ENCODE peak calls at places on chromosomes 6 and 20, in seven cellular contexts. Z is sigmoid colon, W is transverse colon, S is upper lobe of left lung, H is GM12878, D is esophagus muscularis mucosa, F is suprapubic skin. G is an unnamed sample.

GRCh38 chr6:38990475-38990874 is 58.1 kb upstream of the GLP1R start:
- DNase-seq in D (no peak), W (no peak), H (no peak), S (no peak), F (no peak), Z (no peak), G (no peak)

GRCh38 chr6:29924731-29925130 is 17.6 kb upstream of the HLA-A start:
- DNase-seq in S (no peak), F (no peak), D (no peak), W (no peak), H (no peak), Z (no peak), G (no peak)

GRCh38 chr6:125888989-125889656 is 67.4 kb upstream of the HINT3 start:
- DNase-seq in S (no peak), H (no peak), W (no peak), Z (no peak), F (no peak), D (no peak), G (no peak)

GRCh38 chr6:157632821-157633220 is 190.2 kb upstream of the SNX9 start:
- DNase-seq in W (no peak), D (no peak), H (no peak), F (no peak), S (no peak), Z (peak; percentile 15), G (no peak)

GRCh38 chr6:36545767-36546663 is 1.3 kb downstream of the STK38 start:
- DNase-seq in F (no peak), D (no peak), H (no peak), W (peak; percentile 25), Z (no peak), S (no peak), G (no peak)

GRCh38 chr20:31608256-31608980 is 3.3 kb downstream of the ID1 start:
- DNase-seq in H (no peak), Z (peak; percentile 87), S (peak; percentile 92), W (peak; percentile 92), D (no peak), F (peak; percentile 86), G (peak; percentile 92)

GRCh38 chr6:33298773-33299236 is at the start of gene RGL2:
- DNase-seq in H (no peak), Z (peak; percentile 94), D (peak; percentile 96), W (peak; percentile 86), F (peak; percentile 94), S (peak; percentile 89), G (peak; percentile 83)

GRCh38 chr6:142013286-142013685 is 119.4 kb upstream of the GJE1 start:
- DNase-seq in W (no peak), Z (no peak), S (no peak), D (no peak), F (no peak), H (no peak), G (no peak)

GRCh38 chr20:31538327-31538726 is 24.1 kb downstream of the HM13 start:
- DNase-seq in S (no peak), W (no peak), H (no peak), Z (no peak), F (no peak), D (no peak), G (no peak)

GRCh38 chr20:62365814-62366369 is 1.2 kb downstream of the LAMA5 start:
- DNase-seq in F (no peak), H (no peak), D (no peak), S (peak; percentile 81), W (peak; percentile 28), Z (peak; percentile 80), G (no peak)

GRCh38 chr6:106613590-106613989 is 15.7 kb downstream of the RTN4IP1 start:
- DNase-seq in D (no peak), H (no peak), S (no peak), W (no peak), Z (no peak), F (no peak), G (no peak)

GRCh38 chr6:112429226-112429625 is 82.1 kb downstream of the RFPL4B start:
- DNase-seq in S (no peak), D (no peak), W (no peak), Z (no peak), H (no peak), F (no peak), G (no peak)

GRCh38 chr6:75751443-75751842 is 2.4 kb downstream of the MYO6 start:
- DNase-seq in D (no peak), S (no peak), Z (no peak), F (no peak), H (no peak), W (no peak), G (no peak)

GRCh38 chr20:61290721-61291120 is 38.7 kb downstream of the CDH4 start:
- DNase-seq in S (no peak), W (no peak), F (no peak), H (no peak), D (no peak), Z (no peak), G (no peak)

GRCh38 chr6:104625536-104625935 is 234.2 kb downstream of the HACE1 start:
- DNase-seq in D (no peak), Z (no peak), W (no peak), F (no peak), S (no peak), H (no peak), G (no peak)

GRCh38 chr6:104182811-104183210 is 676.9 kb downstream of the HACE1 start:
- DNase-seq in D (no peak), F (no peak), H (no peak), S (no peak), Z (no peak), W (no peak), G (no peak)

DNA sequence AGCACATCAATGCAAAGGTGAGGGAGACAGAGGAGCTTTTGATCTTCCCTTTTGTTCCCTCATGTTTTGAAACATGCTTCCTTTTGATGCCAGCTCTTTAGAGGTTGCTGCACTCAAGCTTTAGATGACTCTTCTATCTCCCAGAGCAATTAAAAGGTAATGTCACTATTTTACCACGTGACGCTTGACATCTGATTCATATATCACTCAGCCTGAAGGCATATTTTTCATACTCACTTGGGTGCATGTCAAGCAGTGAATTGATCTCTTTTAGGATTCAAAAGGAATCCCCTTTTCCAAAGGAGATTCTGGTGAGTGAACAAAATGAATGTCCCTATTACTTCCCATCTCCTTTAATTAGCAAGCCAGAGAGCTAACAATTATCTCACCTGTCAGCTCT is 1026.6 kb downstream of the KIF16B start:
- DNase-seq in S (no peak), F (no peak), H (no peak), Z (no peak), W (no peak), D (no peak), G (no peak)
- TF ChIP-seq POLR2AphosphoS5 in S (no peak), F (no peak), H (no peak), Z (no peak), W (no peak), D (no peak), G (no peak)

DNA sequence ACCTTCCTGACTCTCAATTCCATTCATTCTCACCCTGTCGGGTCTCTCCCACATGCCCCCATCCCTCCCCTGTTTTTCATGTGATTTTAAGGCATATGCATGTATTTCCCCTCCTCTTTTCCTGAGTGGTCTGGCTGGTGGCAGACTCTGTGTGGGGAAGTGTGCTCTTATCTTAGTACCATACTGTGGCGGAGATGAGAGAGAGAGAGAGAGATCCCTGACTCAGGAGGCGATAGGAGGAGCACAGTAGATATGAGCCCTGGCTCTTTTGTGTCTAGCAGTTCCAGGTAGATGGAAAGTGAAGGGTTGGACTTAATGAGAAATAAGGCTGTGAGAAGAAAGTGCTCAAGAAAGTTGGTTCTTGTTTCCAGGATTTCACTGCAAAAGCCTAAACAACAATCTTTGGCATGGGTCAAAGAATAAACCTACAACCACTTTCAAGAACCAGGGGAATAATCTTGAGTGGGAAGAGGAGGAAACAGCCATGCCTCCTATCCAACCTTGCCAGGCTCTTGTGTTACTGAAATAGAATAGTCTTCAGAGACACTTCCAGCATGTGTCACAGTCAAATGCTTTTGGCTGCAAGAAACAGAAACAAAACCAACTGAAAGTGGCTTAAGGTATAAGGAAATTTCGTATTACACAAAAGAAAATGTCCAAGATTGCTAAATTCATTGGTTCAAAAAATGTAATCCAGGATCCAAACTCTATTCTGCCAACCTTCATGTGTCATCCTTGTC is 123.8 kb upstream of the MYLIP start:
- DNase-seq in D (peak; percentile 37), F (no peak), S (no peak), H (no peak), W (no peak), Z (no peak), G (no peak)
- TF ChIP-seq EP300 in D (no peak), F (no peak), S (no peak), H (no peak), W (no peak), Z (no peak), G (no peak)

DNA sequence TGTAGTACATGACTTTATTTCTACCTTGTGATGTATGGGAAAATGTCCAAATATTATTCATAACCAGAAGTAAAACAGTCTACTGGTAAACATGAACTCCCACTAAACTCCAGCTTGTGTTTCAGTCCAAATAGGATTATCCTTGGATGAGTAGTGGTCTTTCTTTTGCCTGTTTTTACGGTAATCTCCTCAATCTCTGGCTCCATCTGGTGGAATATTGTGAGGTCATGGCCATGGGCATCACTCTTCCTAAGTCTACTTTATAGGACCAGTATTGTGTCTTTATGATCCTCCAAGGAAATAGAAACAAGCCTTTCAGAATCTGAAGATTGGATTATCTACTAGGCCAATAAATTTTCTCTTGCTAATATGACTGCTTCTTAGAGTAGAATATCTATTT is 505.0 kb downstream of the BMP2 start:
- DNase-seq in W (no peak), Z (no peak), F (no peak), S (no peak), H (no peak), D (no peak), G (no peak)
- TF ChIP-seq CTCF in W (no peak), Z (no peak), F (no peak), S (no peak), H (no peak), D (no peak), G (no peak)

DNA sequence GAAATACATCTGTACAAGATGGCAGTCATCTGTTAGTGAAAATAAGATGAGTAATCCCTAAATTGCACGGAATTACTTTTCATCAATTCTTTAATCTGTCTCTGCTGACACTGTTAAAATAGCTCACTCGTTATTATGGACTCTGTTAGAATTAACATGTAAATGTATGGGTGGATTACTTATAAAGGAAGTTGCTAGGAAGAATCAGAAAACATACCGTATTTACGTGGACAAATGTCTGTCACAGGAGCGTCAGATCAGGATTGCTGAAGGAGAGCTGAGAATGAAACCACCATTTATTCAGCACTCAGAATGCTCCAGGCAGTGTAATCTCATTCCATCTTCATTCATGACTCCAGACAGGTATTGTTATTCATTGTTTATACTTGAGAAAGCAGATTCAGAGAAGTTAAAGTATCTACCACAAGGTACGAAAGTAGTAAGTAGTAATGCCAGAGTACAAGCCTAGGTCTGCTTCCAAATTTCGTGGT is 1.3 kb upstream of the LCA5 start:
- DNase-seq in S (no peak), Z (no peak), F (no peak), D (no peak), W (no peak), H (no peak), G (no peak)
- TF ChIP-seq POLR2AphosphoS5 in S (no peak), Z (no peak), F (no peak), D (no peak), W (no peak), H (no peak), G (no peak)